ENCODE peak calls at places on chromosomes 1 and 21, in four cellular contexts. One of them, this sample, is unnamed.

GRCh38 chr1:151898519-151898991 is 10.8 kb downstream of the THEM4 start:
- DNase-seq in CD4-positive, CD25-positive, alpha-beta regulatory T cell: peak
- DNase-seq in colonic mucosa: peak
- DNase-seq in cardiac fibroblast: no peak
- DNase-seq in this sample: no peak

GRCh38 chr1:52665173-52666020 is 32.4 kb downstream of the SHISAL2A start:
- DNase-seq in CD4-positive, CD25-positive, alpha-beta regulatory T cell: no peak
- DNase-seq in colonic mucosa: no peak
- DNase-seq in cardiac fibroblast: peak
- DNase-seq in this sample: no peak

GRCh38 chr1:31483012-31483946 is 70.3 kb downstream of the SERINC2 start:
- DNase-seq in CD4-positive, CD25-positive, alpha-beta regulatory T cell: no peak
- DNase-seq in colonic mucosa: peak
- DNase-seq in cardiac fibroblast: peak
- DNase-seq in this sample: peak

GRCh38 chr21:33101300-33102005 is 31.5 kb downstream of the OLIG1 start:
- DNase-seq in CD4-positive, CD25-positive, alpha-beta regulatory T cell: no peak
- DNase-seq in colonic mucosa: no peak
- DNase-seq in cardiac fibroblast: no peak
- DNase-seq in this sample: no peak

GRCh38 chr1:47196622-47197021 is 6.8 kb upstream of the PDZK1IP1 start:
- DNase-seq in CD4-positive, CD25-positive, alpha-beta regulatory T cell: no peak
- DNase-seq in colonic mucosa: no peak
- DNase-seq in cardiac fibroblast: no peak
- DNase-seq in this sample: no peak

GRCh38 chr1:77991638-77992037 is 12.8 kb upstream of the FUBP1 start:
- DNase-seq in CD4-positive, CD25-positive, alpha-beta regulatory T cell: no peak
- DNase-seq in colonic mucosa: no peak
- DNase-seq in cardiac fibroblast: peak
- DNase-seq in this sample: no peak

GRCh38 chr1:46412853-46413595 is 18.9 kb downstream of the FAAH start:
- DNase-seq in CD4-positive, CD25-positive, alpha-beta regulatory T cell: no peak
- DNase-seq in colonic mucosa: no peak
- DNase-seq in cardiac fibroblast: no peak
- DNase-seq in this sample: no peak

GRCh38 chr1:247531937-247532336 is 4.3 kb downstream of the OR2C3 start:
- DNase-seq in CD4-positive, CD25-positive, alpha-beta regulatory T cell: no peak
- DNase-seq in colonic mucosa: no peak
- DNase-seq in cardiac fibroblast: no peak
- DNase-seq in this sample: no peak

GRCh38 chr1:222880586-222880985 is 65.7 kb downstream of the DISP1 start:
- DNase-seq in CD4-positive, CD25-positive, alpha-beta regulatory T cell: no peak
- DNase-seq in colonic mucosa: no peak
- DNase-seq in cardiac fibroblast: peak
- DNase-seq in this sample: peak

GRCh38 chr1:910881-911721 is 12.6 kb upstream of the SAMD11 start:
- DNase-seq in CD4-positive, CD25-positive, alpha-beta regulatory T cell: no peak
- DNase-seq in colonic mucosa: peak
- DNase-seq in cardiac fibroblast: no peak
- DNase-seq in this sample: no peak

GRCh38 chr1:198272492-198272891 is 115.7 kb downstream of the NEK7 start:
- DNase-seq in CD4-positive, CD25-positive, alpha-beta regulatory T cell: no peak
- DNase-seq in colonic mucosa: no peak
- DNase-seq in cardiac fibroblast: peak
- DNase-seq in this sample: peak

GRCh38 chr1:6131561-6131960 is 48.6 kb downstream of the CHD5 start:
- DNase-seq in CD4-positive, CD25-positive, alpha-beta regulatory T cell: no peak
- DNase-seq in colonic mucosa: no peak
- DNase-seq in cardiac fibroblast: no peak
- DNase-seq in this sample: no peak

GRCh38 chr1:7043729-7044470 is 258.6 kb downstream of the CAMTA1 start:
- DNase-seq in CD4-positive, CD25-positive, alpha-beta regulatory T cell: no peak
- DNase-seq in colonic mucosa: no peak
- DNase-seq in cardiac fibroblast: no peak
- DNase-seq in this sample: no peak

GRCh38 chr1:48469616-48470500 is 2.1 kb downstream of the SPATA6 start:
- DNase-seq in CD4-positive, CD25-positive, alpha-beta regulatory T cell: no peak
- DNase-seq in colonic mucosa: peak
- DNase-seq in cardiac fibroblast: peak
- DNase-seq in this sample: peak

GRCh38 chr1:58976294-58976693 is 192.4 kb upstream of the JUN start:
- DNase-seq in CD4-positive, CD25-positive, alpha-beta regulatory T cell: no peak
- DNase-seq in colonic mucosa: no peak
- DNase-seq in cardiac fibroblast: no peak
- DNase-seq in this sample: no peak

GRCh38 chr1:232319106-232319505 is 310.8 kb downstream of the SIPA1L2 start:
- DNase-seq in CD4-positive, CD25-positive, alpha-beta regulatory T cell: no peak
- DNase-seq in colonic mucosa: no peak
- DNase-seq in cardiac fibroblast: no peak
- DNase-seq in this sample: no peak

GRCh38 chr1:155717041-155717440 is 28.1 kb downstream of the DAP3 start:
- DNase-seq in CD4-positive, CD25-positive, alpha-beta regulatory T cell: no peak
- DNase-seq in colonic mucosa: no peak
- DNase-seq in cardiac fibroblast: no peak
- DNase-seq in this sample: no peak

GRCh38 chr1:43779805-43780403 is 72.6 kb downstream of the ST3GAL3 start:
- DNase-seq in CD4-positive, CD25-positive, alpha-beta regulatory T cell: no peak
- DNase-seq in colonic mucosa: no peak
- DNase-seq in cardiac fibroblast: no peak
- DNase-seq in this sample: no peak

GRCh38 chr1:2284932-2285331 is 56.8 kb downstream of the SKI start:
- DNase-seq in CD4-positive, CD25-positive, alpha-beta regulatory T cell: no peak
- DNase-seq in colonic mucosa: no peak
- DNase-seq in cardiac fibroblast: no peak
- DNase-seq in this sample: no peak

GRCh38 chr1:208437416-208437815 is 193.2 kb upstream of the PLXNA2 start:
- DNase-seq in CD4-positive, CD25-positive, alpha-beta regulatory T cell: no peak
- DNase-seq in colonic mucosa: no peak
- DNase-seq in cardiac fibroblast: peak
- DNase-seq in this sample: peak

GRCh38 chr1:114345930-114346479 is 165.0 kb downstream of the TRIM33 start:
- DNase-seq in CD4-positive, CD25-positive, alpha-beta regulatory T cell: no peak
- DNase-seq in colonic mucosa: peak
- DNase-seq in cardiac fibroblast: peak
- DNase-seq in this sample: peak

GRCh38 chr1:81052162-81052561 is 748.6 kb upstream of the ADGRL2 start:
- DNase-seq in CD4-positive, CD25-positive, alpha-beta regulatory T cell: no peak
- DNase-seq in colonic mucosa: no peak
- DNase-seq in cardiac fibroblast: no peak
- DNase-seq in this sample: no peak

GRCh38 chr1:153776971-153777370 is 1.8 kb downstream of the SLC27A3 start:
- DNase-seq in CD4-positive, CD25-positive, alpha-beta regulatory T cell: no peak
- DNase-seq in colonic mucosa: no peak
- DNase-seq in cardiac fibroblast: no peak
- DNase-seq in this sample: no peak
- H3K4me3 ChIP-seq in CD4-positive, CD25-positive, alpha-beta regulatory T cell: no peak
- H3K4me3 ChIP-seq in colonic mucosa: no peak
- H3K4me3 ChIP-seq in cardiac fibroblast: no peak
- H3K4me3 ChIP-seq in this sample: no peak

GRCh38 chr21:46171585-46171984 is 12.7 kb downstream of the SPATC1L start:
- DNase-seq in CD4-positive, CD25-positive, alpha-beta regulatory T cell: no peak
- DNase-seq in colonic mucosa: no peak
- DNase-seq in cardiac fibroblast: peak
- DNase-seq in this sample: no peak

GRCh38 chr21:46173573-46173972 is 10.7 kb downstream of the SPATC1L start:
- DNase-seq in CD4-positive, CD25-positive, alpha-beta regulatory T cell: no peak
- DNase-seq in colonic mucosa: no peak
- DNase-seq in cardiac fibroblast: no peak
- DNase-seq in this sample: no peak

GRCh38 chr21:46168659-46169386 is 13.4 kb upstream of the FTCD start:
- DNase-seq in CD4-positive, CD25-positive, alpha-beta regulatory T cell: no peak
- DNase-seq in colonic mucosa: peak
- DNase-seq in cardiac fibroblast: no peak
- DNase-seq in this sample: no peak

GRCh38 chr21:46172863-46173528 is 11.3 kb downstream of the SPATC1L start:
- DNase-seq in CD4-positive, CD25-positive, alpha-beta regulatory T cell: no peak
- DNase-seq in colonic mucosa: peak
- DNase-seq in cardiac fibroblast: no peak
- DNase-seq in this sample: no peak

GRCh38 chr21:46171996-46172862 is 12.0 kb downstream of the SPATC1L start:
- DNase-seq in CD4-positive, CD25-positive, alpha-beta regulatory T cell: no peak
- DNase-seq in colonic mucosa: peak
- DNase-seq in cardiac fibroblast: no peak
- DNase-seq in this sample: no peak
- H3K4me3 ChIP-seq in CD4-positive, CD25-positive, alpha-beta regulatory T cell: no peak
- H3K4me3 ChIP-seq in colonic mucosa: no peak
- H3K4me3 ChIP-seq in cardiac fibroblast: no peak
- H3K4me3 ChIP-seq in this sample: no peak

DNA sequence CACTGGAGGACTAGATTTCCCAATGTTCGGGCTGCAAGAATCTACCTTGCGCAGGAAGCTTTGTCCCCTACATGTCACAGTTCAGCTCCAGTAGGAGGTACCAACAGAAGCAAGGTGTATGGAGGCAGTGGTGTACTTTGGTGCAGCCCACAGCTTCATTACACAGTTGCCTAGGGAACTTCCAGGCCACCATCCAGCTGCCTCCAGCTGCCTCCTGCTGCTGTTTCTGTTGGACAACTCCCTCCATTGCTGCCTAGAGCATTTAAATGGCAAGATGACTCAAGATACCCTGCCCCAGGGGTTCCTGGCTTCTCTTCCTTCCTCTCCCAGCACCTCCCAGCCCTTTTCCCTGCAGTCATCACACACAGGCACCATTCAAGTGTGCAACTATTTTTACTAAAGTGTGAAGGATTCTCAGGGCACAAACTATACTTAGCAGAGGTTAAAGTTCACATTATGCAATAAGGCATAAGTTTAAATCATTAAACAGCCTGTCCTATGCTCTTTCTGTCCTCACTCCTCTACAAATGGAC is 39.0 kb upstream of the ATP1A1 start:
- DNase-seq in CD4-positive, CD25-positive, alpha-beta regulatory T cell: no peak
- DNase-seq in colonic mucosa: peak
- DNase-seq in cardiac fibroblast: peak
- DNase-seq in this sample: peak
- H3K4me3 ChIP-seq in CD4-positive, CD25-positive, alpha-beta regulatory T cell: no peak
- H3K4me3 ChIP-seq in colonic mucosa: no peak
- H3K4me3 ChIP-seq in cardiac fibroblast: no peak
- H3K4me3 ChIP-seq in this sample: no peak

GRCh38 chr1:169110265-169110664 is 3.8 kb downstream of the ATP1B1 start:
- DNase-seq in CD4-positive, CD25-positive, alpha-beta regulatory T cell: no peak
- DNase-seq in colonic mucosa: no peak
- DNase-seq in cardiac fibroblast: no peak
- DNase-seq in this sample: no peak
- H3K4me3 ChIP-seq in CD4-positive, CD25-positive, alpha-beta regulatory T cell: peak
- H3K4me3 ChIP-seq in colonic mucosa: peak
- H3K4me3 ChIP-seq in cardiac fibroblast: no peak
- H3K4me3 ChIP-seq in this sample: peak

GRCh38 chr1:203556047-203556851 is 62.3 kb downstream of the OPTC start:
- DNase-seq in CD4-positive, CD25-positive, alpha-beta regulatory T cell: no peak
- DNase-seq in colonic mucosa: peak
- DNase-seq in cardiac fibroblast: peak
- DNase-seq in this sample: peak
- H3K4me3 ChIP-seq in CD4-positive, CD25-positive, alpha-beta regulatory T cell: no peak
- H3K4me3 ChIP-seq in colonic mucosa: no peak
- H3K4me3 ChIP-seq in cardiac fibroblast: no peak
- H3K4me3 ChIP-seq in this sample: no peak